ENCODE peak calls at places on chromosomes 3 and 15, in seven cellular contexts. One of them, this sample, is unnamed.

GRCh38 chr3:39254806-39255449 is 24.9 kb downstream of the CX3CR1 start:
- DNase-seq in HepG2: no peak
- DNase-seq in right cardiac atrium: no peak
- DNase-seq in body of pancreas: no peak
- DNase-seq in brain microvascular endothelial cell: no peak
- DNase-seq in CD8-positive, alpha-beta memory T cell: no peak
- DNase-seq in caudate nucleus: no peak
- DNase-seq in this sample: no peak

GRCh38 chr3:111979689-111980025 is 831 bp downstream of the ABHD10 start:
- DNase-seq in caudate nucleus: no peak
- DNase-seq in brain microvascular endothelial cell: no peak
- DNase-seq in CD8-positive, alpha-beta memory T cell: no peak
- DNase-seq in right cardiac atrium: no peak
- DNase-seq in body of pancreas: no peak
- DNase-seq in HepG2: no peak
- DNase-seq in this sample: no peak

GRCh38 chr3:53171109-53171453 is 10.1 kb downstream of the PRKCD start:
- DNase-seq in caudate nucleus: no peak
- DNase-seq in CD8-positive, alpha-beta memory T cell: no peak
- DNase-seq in right cardiac atrium: no peak
- DNase-seq in HepG2: peak
- DNase-seq in body of pancreas: no peak
- DNase-seq in brain microvascular endothelial cell: no peak
- DNase-seq in this sample: no peak

GRCh38 chr3:159806412-159806811 is 182.2 kb upstream of the IL12A start:
- DNase-seq in right cardiac atrium: peak
- DNase-seq in body of pancreas: no peak
- DNase-seq in HepG2: no peak
- DNase-seq in brain microvascular endothelial cell: no peak
- DNase-seq in caudate nucleus: peak
- DNase-seq in CD8-positive, alpha-beta memory T cell: no peak
- DNase-seq in this sample: no peak

GRCh38 chr3:134426660-134427181 is 52.5 kb upstream of the AMOTL2 start:
- DNase-seq in right cardiac atrium: no peak
- DNase-seq in HepG2: no peak
- DNase-seq in CD8-positive, alpha-beta memory T cell: no peak
- DNase-seq in brain microvascular endothelial cell: peak
- DNase-seq in body of pancreas: no peak
- DNase-seq in caudate nucleus: no peak
- DNase-seq in this sample: peak

GRCh38 chr15:45120081-45120972 is 6.2 kb downstream of the DUOXA2 start:
- DNase-seq in caudate nucleus: no peak
- DNase-seq in right cardiac atrium: no peak
- DNase-seq in body of pancreas: no peak
- DNase-seq in brain microvascular endothelial cell: no peak
- DNase-seq in HepG2: no peak
- DNase-seq in CD8-positive, alpha-beta memory T cell: no peak
- DNase-seq in this sample: no peak

GRCh38 chr15:57769266-57769665 is 62.8 kb downstream of the POLR2M start:
- DNase-seq in brain microvascular endothelial cell: peak
- DNase-seq in CD8-positive, alpha-beta memory T cell: no peak
- DNase-seq in body of pancreas: peak
- DNase-seq in HepG2: no peak
- DNase-seq in caudate nucleus: no peak
- DNase-seq in right cardiac atrium: peak
- DNase-seq in this sample: peak

GRCh38 chr3:194395201-194395600 is 3.9 kb downstream of the GP5 start:
- DNase-seq in HepG2: peak
- DNase-seq in body of pancreas: no peak
- DNase-seq in CD8-positive, alpha-beta memory T cell: no peak
- DNase-seq in right cardiac atrium: no peak
- DNase-seq in caudate nucleus: no peak
- DNase-seq in brain microvascular endothelial cell: no peak
- DNase-seq in this sample: no peak

GRCh38 chr3:30228302-30228631 is 378.1 kb upstream of the TGFBR2 start:
- DNase-seq in right cardiac atrium: no peak
- DNase-seq in CD8-positive, alpha-beta memory T cell: no peak
- DNase-seq in body of pancreas: no peak
- DNase-seq in caudate nucleus: no peak
- DNase-seq in HepG2: no peak
- DNase-seq in brain microvascular endothelial cell: no peak
- DNase-seq in this sample: no peak

GRCh38 chr3:138348107-138348949 is at the start of gene MRAS:
- DNase-seq in CD8-positive, alpha-beta memory T cell: no peak
- DNase-seq in brain microvascular endothelial cell: peak
- DNase-seq in HepG2: peak
- DNase-seq in caudate nucleus: no peak
- DNase-seq in right cardiac atrium: peak
- DNase-seq in body of pancreas: peak
- DNase-seq in this sample: peak

GRCh38 chr15:81301815-81302399 is 22.0 kb downstream of the STARD5 start:
- DNase-seq in caudate nucleus: no peak
- DNase-seq in body of pancreas: no peak
- DNase-seq in brain microvascular endothelial cell: no peak
- DNase-seq in right cardiac atrium: peak
- DNase-seq in CD8-positive, alpha-beta memory T cell: no peak
- DNase-seq in HepG2: no peak
- DNase-seq in this sample: no peak

GRCh38 chr3:134650431-134651346 is at the start of gene KY:
- DNase-seq in caudate nucleus: peak
- DNase-seq in HepG2: no peak
- DNase-seq in CD8-positive, alpha-beta memory T cell: no peak
- DNase-seq in brain microvascular endothelial cell: no peak
- DNase-seq in body of pancreas: peak
- DNase-seq in right cardiac atrium: peak
- DNase-seq in this sample: no peak

GRCh38 chr3:129526121-129526900 is 2.1 kb upstream of the RHO start:
- DNase-seq in brain microvascular endothelial cell: no peak
- DNase-seq in body of pancreas: no peak
- DNase-seq in caudate nucleus: no peak
- DNase-seq in HepG2: no peak
- DNase-seq in right cardiac atrium: peak
- DNase-seq in CD8-positive, alpha-beta memory T cell: no peak
- DNase-seq in this sample: no peak

GRCh38 chr3:42118762-42119361 is 27.7 kb downstream of the TRAK1 start:
- DNase-seq in brain microvascular endothelial cell: peak
- DNase-seq in body of pancreas: peak
- DNase-seq in right cardiac atrium: no peak
- DNase-seq in caudate nucleus: no peak
- DNase-seq in CD8-positive, alpha-beta memory T cell: no peak
- DNase-seq in HepG2: peak
- DNase-seq in this sample: no peak

GRCh38 chr15:45409596-45409995 is 31.3 kb upstream of the GATM start:
- DNase-seq in brain microvascular endothelial cell: no peak
- DNase-seq in body of pancreas: no peak
- DNase-seq in CD8-positive, alpha-beta memory T cell: no peak
- DNase-seq in caudate nucleus: no peak
- DNase-seq in right cardiac atrium: no peak
- DNase-seq in HepG2: no peak
- DNase-seq in this sample: no peak

GRCh38 chr3:145015243-145015642 is 1043.6 kb downstream of the DIPK2A start:
- DNase-seq in caudate nucleus: no peak
- DNase-seq in body of pancreas: no peak
- DNase-seq in HepG2: no peak
- DNase-seq in CD8-positive, alpha-beta memory T cell: no peak
- DNase-seq in brain microvascular endothelial cell: peak
- DNase-seq in right cardiac atrium: no peak
- DNase-seq in this sample: peak

GRCh38 chr15:37981781-37982180 is 47.3 kb downstream of the TMCO5A start:
- DNase-seq in CD8-positive, alpha-beta memory T cell: no peak
- DNase-seq in brain microvascular endothelial cell: peak
- DNase-seq in caudate nucleus: no peak
- DNase-seq in HepG2: peak
- DNase-seq in right cardiac atrium: peak
- DNase-seq in body of pancreas: no peak
- DNase-seq in this sample: no peak

GRCh38 chr3:53234841-53235232 is 21.0 kb downstream of the TKT start:
- DNase-seq in brain microvascular endothelial cell: no peak
- DNase-seq in CD8-positive, alpha-beta memory T cell: no peak
- DNase-seq in caudate nucleus: no peak
- DNase-seq in HepG2: no peak
- DNase-seq in right cardiac atrium: peak
- DNase-seq in body of pancreas: no peak
- DNase-seq in this sample: no peak

GRCh38 chr3:25783661-25784512 is 644 bp upstream of the NGLY1 start:
- DNase-seq in caudate nucleus: peak
- DNase-seq in body of pancreas: no peak
- DNase-seq in HepG2: peak
- DNase-seq in right cardiac atrium: peak
- DNase-seq in brain microvascular endothelial cell: peak
- DNase-seq in CD8-positive, alpha-beta memory T cell: no peak
- DNase-seq in this sample: no peak

GRCh38 chr15:65833501-65834220 is 35.6 kb upstream of the RAB11A start:
- DNase-seq in caudate nucleus: no peak
- DNase-seq in brain microvascular endothelial cell: no peak
- DNase-seq in CD8-positive, alpha-beta memory T cell: no peak
- DNase-seq in HepG2: peak
- DNase-seq in right cardiac atrium: no peak
- DNase-seq in body of pancreas: peak
- DNase-seq in this sample: no peak
- H3K27ac ChIP-seq in caudate nucleus: peak
- H3K27ac ChIP-seq in brain microvascular endothelial cell: peak
- H3K27ac ChIP-seq in CD8-positive, alpha-beta memory T cell: peak
- H3K27ac ChIP-seq in HepG2: peak
- H3K27ac ChIP-seq in right cardiac atrium: peak
- H3K27ac ChIP-seq in body of pancreas: peak
- H3K27ac ChIP-seq in this sample: no peak

GRCh38 chr15:40088929-40089755 is 19.5 kb downstream of the BMF start:
- DNase-seq in right cardiac atrium: no peak
- DNase-seq in body of pancreas: no peak
- DNase-seq in CD8-positive, alpha-beta memory T cell: no peak
- DNase-seq in caudate nucleus: no peak
- DNase-seq in HepG2: no peak
- DNase-seq in brain microvascular endothelial cell: no peak
- DNase-seq in this sample: no peak
- H3K27ac ChIP-seq in right cardiac atrium: peak
- H3K27ac ChIP-seq in body of pancreas: peak
- H3K27ac ChIP-seq in CD8-positive, alpha-beta memory T cell: no peak
- H3K27ac ChIP-seq in caudate nucleus: no peak
- H3K27ac ChIP-seq in HepG2: peak
- H3K27ac ChIP-seq in brain microvascular endothelial cell: no peak
- H3K27ac ChIP-seq in this sample: peak

GRCh38 chr15:78321786-78322185 is 18.4 kb upstream of the CRABP1 start:
- DNase-seq in body of pancreas: no peak
- DNase-seq in CD8-positive, alpha-beta memory T cell: no peak
- DNase-seq in right cardiac atrium: no peak
- DNase-seq in caudate nucleus: no peak
- DNase-seq in HepG2: no peak
- DNase-seq in brain microvascular endothelial cell: no peak
- DNase-seq in this sample: no peak

GRCh38 chr15:78320173-78320572 is 20.0 kb upstream of the CRABP1 start:
- DNase-seq in body of pancreas: no peak
- DNase-seq in CD8-positive, alpha-beta memory T cell: no peak
- DNase-seq in brain microvascular endothelial cell: no peak
- DNase-seq in HepG2: no peak
- DNase-seq in right cardiac atrium: no peak
- DNase-seq in caudate nucleus: no peak
- DNase-seq in this sample: no peak

GRCh38 chr15:78319588-78319987 is 20.2 kb upstream of the SKIC8 start:
- DNase-seq in body of pancreas: no peak
- DNase-seq in CD8-positive, alpha-beta memory T cell: no peak
- DNase-seq in brain microvascular endothelial cell: no peak
- DNase-seq in caudate nucleus: no peak
- DNase-seq in HepG2: no peak
- DNase-seq in right cardiac atrium: no peak
- DNase-seq in this sample: no peak

GRCh38 chr15:78322243-78322642 is 17.9 kb upstream of the CRABP1 start:
- DNase-seq in caudate nucleus: no peak
- DNase-seq in brain microvascular endothelial cell: peak
- DNase-seq in HepG2: no peak
- DNase-seq in right cardiac atrium: no peak
- DNase-seq in CD8-positive, alpha-beta memory T cell: no peak
- DNase-seq in body of pancreas: no peak
- DNase-seq in this sample: no peak

GRCh38 chr15:78321041-78321570 is 19.0 kb upstream of the CRABP1 start:
- DNase-seq in HepG2: no peak
- DNase-seq in caudate nucleus: no peak
- DNase-seq in right cardiac atrium: no peak
- DNase-seq in CD8-positive, alpha-beta memory T cell: no peak
- DNase-seq in brain microvascular endothelial cell: no peak
- DNase-seq in body of pancreas: no peak
- DNase-seq in this sample: no peak
- H3K27ac ChIP-seq in HepG2: no peak
- H3K27ac ChIP-seq in caudate nucleus: no peak
- H3K27ac ChIP-seq in right cardiac atrium: no peak
- H3K27ac ChIP-seq in CD8-positive, alpha-beta memory T cell: no peak
- H3K27ac ChIP-seq in brain microvascular endothelial cell: no peak
- H3K27ac ChIP-seq in body of pancreas: no peak
- H3K27ac ChIP-seq in this sample: no peak

DNA sequence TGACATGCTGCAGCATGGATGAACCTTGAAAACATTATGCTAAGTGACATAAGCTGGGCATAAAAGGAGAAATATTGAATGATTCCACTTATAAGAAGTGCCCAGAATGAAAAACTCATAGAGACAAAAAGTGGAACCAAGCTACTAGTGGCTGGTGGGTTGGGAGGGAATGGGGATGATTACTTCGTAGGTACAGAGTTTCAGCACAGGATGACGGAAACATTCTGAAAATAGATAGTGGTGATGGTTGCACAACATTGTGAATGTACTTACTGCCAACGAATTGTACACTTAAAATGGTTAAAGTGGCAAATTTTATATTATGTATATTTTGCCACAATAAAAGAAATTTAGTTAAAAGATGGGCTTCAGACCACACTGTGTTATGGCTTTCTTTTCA is 93.6 kb downstream of the RPLP1 start:
- DNase-seq in caudate nucleus: no peak
- DNase-seq in CD8-positive, alpha-beta memory T cell: no peak
- DNase-seq in right cardiac atrium: no peak
- DNase-seq in brain microvascular endothelial cell: no peak
- DNase-seq in body of pancreas: no peak
- DNase-seq in HepG2: no peak
- DNase-seq in this sample: no peak
- H3K27ac ChIP-seq in caudate nucleus: no peak
- H3K27ac ChIP-seq in CD8-positive, alpha-beta memory T cell: no peak
- H3K27ac ChIP-seq in right cardiac atrium: no peak
- H3K27ac ChIP-seq in brain microvascular endothelial cell: no peak
- H3K27ac ChIP-seq in body of pancreas: no peak
- H3K27ac ChIP-seq in HepG2: no peak
- H3K27ac ChIP-seq in this sample: no peak

GRCh38 chr3:150599611-150600297 is 3.4 kb upstream of the SELENOT start:
- DNase-seq in CD8-positive, alpha-beta memory T cell: no peak
- DNase-seq in caudate nucleus: no peak
- DNase-seq in brain microvascular endothelial cell: peak
- DNase-seq in HepG2: no peak
- DNase-seq in right cardiac atrium: no peak
- DNase-seq in body of pancreas: no peak
- DNase-seq in this sample: no peak
- H3K27ac ChIP-seq in CD8-positive, alpha-beta memory T cell: peak
- H3K27ac ChIP-seq in caudate nucleus: no peak
- H3K27ac ChIP-seq in brain microvascular endothelial cell: peak
- H3K27ac ChIP-seq in HepG2: no peak
- H3K27ac ChIP-seq in right cardiac atrium: no peak
- H3K27ac ChIP-seq in body of pancreas: no peak
- H3K27ac ChIP-seq in this sample: peak

This sample was measured in AG04450.